ENCODE peak calls at places on chromosomes 6 and 20, in four cellular contexts. One of them, this sample, is unnamed.

GRCh38 chr6:165439928-165440554 is 130.6 kb upstream of the C6orf118 start:
- DNase-seq in mammary epithelial cell: peak; percentile 8
- DNase-seq in tibial artery: no peak
- DNase-seq in CD8-positive, alpha-beta T cell: no peak
- DNase-seq in this sample: no peak

GRCh38 chr6:162964703-162965140 is 236.9 kb downstream of the PACRG start:
- DNase-seq in mammary epithelial cell: no peak
- DNase-seq in CD8-positive, alpha-beta T cell: no peak
- DNase-seq in tibial artery: no peak
- DNase-seq in this sample: no peak

GRCh38 chr6:121435444-121436069 is at the start of gene GJA1:
- DNase-seq in tibial artery: peak; percentile 78
- DNase-seq in mammary epithelial cell: peak; percentile 83
- DNase-seq in CD8-positive, alpha-beta T cell: no peak
- DNase-seq in this sample: no peak

GRCh38 chr6:97052152-97052787 is 127.7 kb downstream of the KLHL32 start:
- DNase-seq in CD8-positive, alpha-beta T cell: no peak
- DNase-seq in mammary epithelial cell: no peak
- DNase-seq in tibial artery: no peak
- DNase-seq in this sample: no peak

GRCh38 chr6:37514377-37514776 is 14.7 kb upstream of the CCDC167 start:
- DNase-seq in mammary epithelial cell: peak; percentile 75
- DNase-seq in tibial artery: no peak
- DNase-seq in CD8-positive, alpha-beta T cell: no peak
- DNase-seq in this sample: no peak

GRCh38 chr20:57806476-57806875 is 96.7 kb upstream of the PMEPA1 start:
- DNase-seq in tibial artery: no peak
- DNase-seq in CD8-positive, alpha-beta T cell: no peak
- DNase-seq in mammary epithelial cell: no peak
- DNase-seq in this sample: no peak

GRCh38 chr20:61391812-61392520 is 139.9 kb downstream of the CDH4 start:
- DNase-seq in mammary epithelial cell: peak; percentile 21
- DNase-seq in CD8-positive, alpha-beta T cell: no peak
- DNase-seq in tibial artery: no peak
- DNase-seq in this sample: no peak

GRCh38 chr6:105561501-105561900 is 158.6 kb upstream of the PREP start:
- DNase-seq in mammary epithelial cell: peak; percentile 46
- DNase-seq in CD8-positive, alpha-beta T cell: no peak
- DNase-seq in tibial artery: no peak
- DNase-seq in this sample: no peak

GRCh38 chr6:111623046-111623718 is 17.5 kb upstream of the TRAF3IP2 start:
- DNase-seq in CD8-positive, alpha-beta T cell: no peak
- DNase-seq in mammary epithelial cell: peak; percentile 94
- DNase-seq in tibial artery: no peak
- DNase-seq in this sample: no peak

GRCh38 chr6:27592107-27592480 is 119.2 kb upstream of the ZNF184 start:
- DNase-seq in CD8-positive, alpha-beta T cell: no peak
- DNase-seq in mammary epithelial cell: peak; percentile 20
- DNase-seq in tibial artery: no peak
- DNase-seq in this sample: no peak

GRCh38 chr6:43186019-43186418 is 4.0 kb downstream of the CUL9 start:
- DNase-seq in CD8-positive, alpha-beta T cell: no peak
- DNase-seq in mammary epithelial cell: no peak
- DNase-seq in tibial artery: peak; percentile 59
- DNase-seq in this sample: no peak

GRCh38 chr6:130560231-130560630 is 194.4 kb downstream of the TMEM200A start:
- DNase-seq in mammary epithelial cell: peak; percentile 1
- DNase-seq in CD8-positive, alpha-beta T cell: no peak
- DNase-seq in tibial artery: no peak
- DNase-seq in this sample: no peak

GRCh38 chr20:12414446-12415274 is 497.0 kb downstream of the BTBD3 start:
- DNase-seq in tibial artery: no peak
- DNase-seq in CD8-positive, alpha-beta T cell: no peak
- DNase-seq in mammary epithelial cell: no peak
- DNase-seq in this sample: no peak

GRCh38 chr6:144411506-144412165 is 126.5 kb downstream of the UTRN start:
- DNase-seq in tibial artery: no peak
- DNase-seq in CD8-positive, alpha-beta T cell: no peak
- DNase-seq in mammary epithelial cell: no peak
- DNase-seq in this sample: peak; percentile 7

DNA sequence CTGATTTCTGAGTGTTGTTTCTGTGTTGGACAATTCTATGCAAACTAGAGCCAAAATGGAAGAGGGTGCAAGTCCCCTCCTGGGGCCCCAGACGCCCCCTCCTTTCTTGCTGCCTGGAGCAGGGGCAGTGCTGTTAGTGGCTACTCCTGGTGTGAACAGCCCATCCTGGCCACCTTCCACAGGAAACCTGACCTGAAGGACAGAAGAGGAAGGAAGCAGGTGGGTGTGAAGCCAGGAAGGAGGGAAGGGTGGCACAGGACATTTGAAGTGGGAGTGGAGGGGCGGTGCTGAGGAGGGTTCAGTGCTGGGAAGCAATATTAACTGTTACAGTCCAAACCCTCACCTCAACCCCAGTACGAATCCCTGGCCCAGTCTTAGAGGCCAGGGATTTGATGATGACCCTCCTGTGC is 725 bp downstream of the PRICKLE4 start:
- DNase-seq in tibial artery: no peak
- DNase-seq in CD8-positive, alpha-beta T cell: no peak
- DNase-seq in mammary epithelial cell: no peak
- DNase-seq in this sample: no peak
- H3K4me3 ChIP-seq in tibial artery: peak overlapping the region; percentile 80
- H3K4me3 ChIP-seq in CD8-positive, alpha-beta T cell: no peak overlapping the region
- H3K4me3 ChIP-seq in mammary epithelial cell: peak overlapping the region; percentile 68
- H3K4me3 ChIP-seq in this sample: no peak overlapping the region

GRCh38 chr20:33630507-33630906 is 31.6 kb upstream of the C20orf144 start:
- DNase-seq in tibial artery: no peak
- DNase-seq in CD8-positive, alpha-beta T cell: no peak
- DNase-seq in mammary epithelial cell: no peak
- DNase-seq in this sample: no peak

GRCh38 chr20:33626190-33626589 is 35.9 kb upstream of the C20orf144 start:
- DNase-seq in CD8-positive, alpha-beta T cell: no peak
- DNase-seq in tibial artery: no peak
- DNase-seq in mammary epithelial cell: no peak
- DNase-seq in this sample: no peak

GRCh38 chr20:33627577-33628216 is 34.4 kb upstream of the C20orf144 start:
- DNase-seq in mammary epithelial cell: no peak
- DNase-seq in CD8-positive, alpha-beta T cell: no peak
- DNase-seq in tibial artery: no peak
- DNase-seq in this sample: no peak

GRCh38 chr20:33629979-33630378 is 32.1 kb upstream of the C20orf144 start:
- DNase-seq in CD8-positive, alpha-beta T cell: no peak
- DNase-seq in mammary epithelial cell: no peak
- DNase-seq in tibial artery: no peak
- DNase-seq in this sample: no peak

DNA sequence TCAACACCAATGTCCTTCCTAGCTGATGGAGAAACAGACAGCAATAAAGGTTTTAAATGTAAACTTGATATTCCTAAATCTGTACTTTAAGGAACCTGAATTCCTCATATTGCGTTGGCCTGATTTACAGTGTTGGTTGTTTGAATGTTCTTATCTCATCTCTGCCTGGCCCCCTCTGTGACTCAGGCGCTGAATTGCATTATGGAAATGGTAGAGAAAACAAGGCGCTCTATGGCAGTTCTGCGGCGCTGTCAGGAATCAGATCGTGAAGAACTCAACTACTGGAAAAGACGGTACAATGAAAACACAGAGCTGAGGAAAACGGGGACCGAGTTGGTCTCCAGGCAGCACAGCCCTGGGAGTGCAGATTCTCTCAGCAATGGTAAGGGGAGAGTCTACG is 32.6 kb upstream of the C20orf144 start:
- DNase-seq in tibial artery: no peak
- DNase-seq in CD8-positive, alpha-beta T cell: no peak
- DNase-seq in mammary epithelial cell: no peak
- DNase-seq in this sample: no peak
- H3K36me3 ChIP-seq in tibial artery: peaks cover 85% of the 10 kb centered on the region
- H3K36me3 ChIP-seq in CD8-positive, alpha-beta T cell: peaks cover 13% of the 10 kb centered on the region
- H3K36me3 ChIP-seq in mammary epithelial cell: peaks cover 2% of the 10 kb centered on the region
- H3K36me3 ChIP-seq in this sample: peaks cover 51% of the 10 kb centered on the region

GRCh38 chr20:31675828-31676533 is 38.3 kb downstream of the COX4I2 start:
- DNase-seq in mammary epithelial cell: no peak
- DNase-seq in tibial artery: no peak
- DNase-seq in CD8-positive, alpha-beta T cell: peak; percentile 38
- DNase-seq in this sample: peak; percentile 45
- H3K4me3 ChIP-seq in mammary epithelial cell: no peak overlapping the region
- H3K4me3 ChIP-seq in tibial artery: no peak overlapping the region
- H3K4me3 ChIP-seq in CD8-positive, alpha-beta T cell: peak overlapping the region; percentile 66
- H3K4me3 ChIP-seq in this sample: peak overlapping the region; percentile 72

DNA sequence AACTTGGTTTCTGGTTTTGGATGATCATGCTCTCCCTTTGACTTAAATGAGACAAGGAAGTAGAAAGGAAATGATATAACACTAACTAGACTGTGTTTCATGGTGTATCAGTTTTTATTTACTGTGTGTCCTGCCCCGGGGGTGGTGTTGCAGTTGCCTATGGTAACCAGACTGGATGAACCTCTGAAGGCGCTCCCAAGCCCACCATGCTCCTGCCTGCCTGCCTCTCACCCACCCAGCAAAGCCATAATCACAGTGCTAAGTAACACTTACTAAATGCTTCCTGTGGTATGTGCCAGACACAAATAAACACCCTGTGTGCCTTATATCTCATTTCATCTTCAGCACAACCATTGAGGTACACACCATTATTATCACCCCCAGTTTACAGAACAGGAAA is 17.8 kb downstream of the GCM1 start:
- DNase-seq in CD8-positive, alpha-beta T cell: no peak
- DNase-seq in tibial artery: no peak
- DNase-seq in mammary epithelial cell: no peak
- DNase-seq in this sample: no peak
- H3K36me3 ChIP-seq in CD8-positive, alpha-beta T cell: no peaks in the 10 kb centered on the region
- H3K36me3 ChIP-seq in tibial artery: no peaks in the 10 kb centered on the region
- H3K36me3 ChIP-seq in mammary epithelial cell: no peaks in the 10 kb centered on the region
- H3K36me3 ChIP-seq in this sample: no peaks in the 10 kb centered on the region

DNA sequence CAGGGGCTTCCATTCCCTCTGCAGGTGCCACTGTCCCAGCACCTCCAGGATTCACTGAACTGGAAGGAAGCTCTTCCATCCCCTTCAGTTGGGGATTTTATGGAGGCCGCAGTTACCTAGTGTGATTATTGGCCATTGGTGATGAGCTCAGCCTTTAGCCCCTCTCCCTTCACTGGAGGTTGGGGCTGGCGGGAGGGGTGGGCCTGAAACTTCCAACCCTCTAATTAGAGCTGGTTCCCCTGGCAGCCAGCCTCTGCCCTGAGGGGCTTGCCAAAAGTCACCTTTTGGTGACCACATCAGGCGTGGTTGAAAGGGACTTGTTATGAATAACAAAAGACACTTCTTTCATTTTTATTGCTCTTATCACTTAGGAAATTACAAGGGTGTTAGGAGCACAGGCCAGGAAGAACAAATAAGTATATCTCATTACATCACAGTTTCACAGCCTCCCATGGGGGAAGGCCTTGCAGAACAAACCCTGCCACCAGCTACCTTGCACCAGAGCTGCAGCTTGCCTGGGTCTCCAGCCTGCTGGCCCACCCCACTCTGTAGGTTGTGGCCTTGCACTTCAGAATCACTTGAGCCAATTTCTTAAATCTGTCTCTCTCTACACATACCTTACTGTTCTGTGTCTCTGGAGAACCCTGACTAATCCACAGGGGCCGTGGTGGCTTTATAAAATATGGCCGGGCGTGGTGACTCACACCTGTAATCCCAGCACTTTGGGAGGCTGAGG is 5.0 kb downstream of the PYGB start:
- DNase-seq in tibial artery: peak; percentile 46
- DNase-seq in mammary epithelial cell: peak; percentile 46
- DNase-seq in CD8-positive, alpha-beta T cell: no peak
- DNase-seq in this sample: no peak
- H3K4me3 ChIP-seq in tibial artery: no peak overlapping the region
- H3K4me3 ChIP-seq in mammary epithelial cell: peak overlapping the region; percentile 91
- H3K4me3 ChIP-seq in CD8-positive, alpha-beta T cell: no peak overlapping the region
- H3K4me3 ChIP-seq in this sample: no peak overlapping the region

GRCh38 chr20:58996226-58996611 is 10.8 kb downstream of the CTSZ start:
- DNase-seq in tibial artery: no peak
- DNase-seq in CD8-positive, alpha-beta T cell: no peak
- DNase-seq in mammary epithelial cell: no peak
- DNase-seq in this sample: no peak
- H3K36me3 ChIP-seq in tibial artery: peaks cover 100% of the 10 kb centered on the region
- H3K36me3 ChIP-seq in CD8-positive, alpha-beta T cell: peaks cover 30% of the 10 kb centered on the region
- H3K36me3 ChIP-seq in mammary epithelial cell: peaks cover 27% of the 10 kb centered on the region
- H3K36me3 ChIP-seq in this sample: peaks cover 65% of the 10 kb centered on the region

GRCh38 chr6:6713660-6714446 is 125.3 kb downstream of the LY86 start:
- DNase-seq in mammary epithelial cell: no peak
- DNase-seq in CD8-positive, alpha-beta T cell: no peak
- DNase-seq in tibial artery: no peak
- DNase-seq in this sample: no peak

GRCh38 chr6:6712979-6713514 is 124.5 kb downstream of the LY86 start:
- DNase-seq in tibial artery: no peak
- DNase-seq in mammary epithelial cell: no peak
- DNase-seq in CD8-positive, alpha-beta T cell: no peak
- DNase-seq in this sample: peak; percentile 7

GRCh38 chr6:6714498-6715360 is 126.2 kb downstream of the LY86 start:
- DNase-seq in CD8-positive, alpha-beta T cell: no peak
- DNase-seq in mammary epithelial cell: no peak
- DNase-seq in tibial artery: no peak
- DNase-seq in this sample: no peak

GRCh38 chr6:6711832-6712231 is 123.3 kb downstream of the LY86 start:
- DNase-seq in CD8-positive, alpha-beta T cell: no peak
- DNase-seq in mammary epithelial cell: no peak
- DNase-seq in tibial artery: no peak
- DNase-seq in this sample: peak; percentile 7

GRCh38 chr6:6712258-6712978 is 123.9 kb downstream of the LY86 start:
- DNase-seq in tibial artery: no peak
- DNase-seq in mammary epithelial cell: peak; percentile 64
- DNase-seq in CD8-positive, alpha-beta T cell: no peak
- DNase-seq in this sample: no peak
- H3K4me3 ChIP-seq in tibial artery: no peak overlapping the region
- H3K4me3 ChIP-seq in mammary epithelial cell: no peak overlapping the region
- H3K4me3 ChIP-seq in CD8-positive, alpha-beta T cell: peak overlapping the region; percentile 36
- H3K4me3 ChIP-seq in this sample: no peak overlapping the region

DNA sequence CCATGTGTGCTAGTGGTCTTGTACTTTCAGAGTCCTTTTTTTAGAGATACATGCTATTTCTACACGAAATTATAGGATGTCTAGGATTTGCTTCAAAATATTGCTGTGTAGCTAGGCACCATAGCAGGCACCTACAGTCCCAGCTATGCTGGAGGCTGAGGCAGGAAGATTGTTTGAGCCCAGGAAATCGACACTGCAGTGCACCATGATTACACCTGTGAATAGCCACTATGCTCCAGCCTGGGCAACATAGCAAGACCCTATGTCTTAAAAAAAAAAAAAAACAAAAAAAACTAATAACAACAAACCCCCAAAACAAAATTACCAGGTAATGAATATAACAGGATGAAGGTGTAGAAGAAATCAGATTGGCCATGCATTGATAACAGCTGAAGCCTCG is 121.7 kb downstream of the NFATC2 start:
- DNase-seq in mammary epithelial cell: no peak
- DNase-seq in CD8-positive, alpha-beta T cell: no peak
- DNase-seq in tibial artery: no peak
- DNase-seq in this sample: no peak
- H3K36me3 ChIP-seq in mammary epithelial cell: no peaks in the 10 kb centered on the region
- H3K36me3 ChIP-seq in CD8-positive, alpha-beta T cell: peaks cover 5% of the 10 kb centered on the region
- H3K36me3 ChIP-seq in tibial artery: no peaks in the 10 kb centered on the region
- H3K36me3 ChIP-seq in this sample: peaks cover 33% of the 10 kb centered on the region